ENCODE peak calls at places on chromosomes 3 and 15, in six cellular contexts. G, R, S, N, K and O are unnamed samples.

GRCh38 chr3:107817076-107817475 is 273.8 kb downstream of the CD47 start:
- DNase-seq in G (no peak), R (no peak), S (no peak), N (no peak), K (no peak), O (no peak)

GRCh38 chr15:65041787-65042186 is 3.4 kb upstream of the SLC51B start:
- DNase-seq in G (no peak), R (no peak), S (no peak), N (no peak), K (no peak), O (no peak)

GRCh38 chr3:174620855-174621457 is 238.2 kb upstream of the NAALADL2 start:
- DNase-seq in G (no peak), R (no peak), S (no peak), N (no peak), K (no peak), O (no peak)

GRCh38 chr3:71074416-71074815 is 509.1 kb downstream of the FOXP1 start:
- DNase-seq in G (no peak), R (no peak), S (no peak), N (peak), K (no peak), O (no peak)

GRCh38 chr3:37391679-37392078 is 217.3 kb upstream of the LRRFIP2 start:
- DNase-seq in G (no peak), R (no peak), S (no peak), N (no peak), K (no peak), O (no peak)

GRCh38 chr3:20673866-20674265 is 487.9 kb upstream of the SGO1 start:
- DNase-seq in G (no peak), R (no peak), S (no peak), N (peak), K (no peak), O (no peak)

GRCh38 chr3:54374214-54374855 is 252.0 kb downstream of the CACNA2D3 start:
- DNase-seq in G (peak), R (no peak), S (peak), N (peak), K (no peak), O (no peak)

GRCh38 chr3:125647318-125648014 is 52.2 kb upstream of the OSBPL11 start:
- DNase-seq in G (peak), R (no peak), S (no peak), N (no peak), K (peak), O (no peak)

GRCh38 chr3:46090161-46090591 is 62.9 kb upstream of the XCR1 start:
- DNase-seq in G (no peak), R (no peak), S (no peak), N (no peak), K (no peak), O (no peak)

GRCh38 chr15:101807345-101807945 is 4.1 kb downstream of the OR4F6 start:
- DNase-seq in G (no peak), R (no peak), S (no peak), N (no peak), K (no peak), O (no peak)

GRCh38 chr3:171806200-171807128 is 3.8 kb downstream of the PLD1 start:
- DNase-seq in G (no peak), R (no peak), S (peak), N (peak), K (no peak), O (peak)

GRCh38 chr15:45594835-45595530 is 7.8 kb downstream of the BLOC1S6 start:
- DNase-seq in G (no peak), R (no peak), S (no peak), N (no peak), K (peak), O (no peak)

GRCh38 chr3:60523536-60523935 is 727.7 kb downstream of the FHIT start:
- DNase-seq in G (no peak), R (no peak), S (no peak), N (no peak), K (no peak), O (no peak)

GRCh38 chr3:121961283-121961682 is 60.8 kb downstream of the ILDR1 start:
- DNase-seq in G (no peak), R (no peak), S (no peak), N (no peak), K (no peak), O (no peak)

GRCh38 chr15:71679223-71680078 is 130.9 kb upstream of the NR2E3 start:
- DNase-seq in G (peak), R (no peak), S (peak), N (no peak), K (no peak), O (no peak)

GRCh38 chr3:111709645-111710044 is 114.5 kb upstream of the ZBED2 start:
- DNase-seq in G (no peak), R (no peak), S (no peak), N (no peak), K (no peak), O (no peak)

GRCh38 chr15:61116830-61117229 is 112.3 kb downstream of the RORA start:
- DNase-seq in G (no peak), R (no peak), S (no peak), N (no peak), K (no peak), O (no peak)

GRCh38 chr3:135271562-135272290 is 476.7 kb downstream of the EPHB1 start:
- DNase-seq in G (peak), R (no peak), S (no peak), N (no peak), K (no peak), O (no peak)

GRCh38 chr15:47720555-47720954 is 3.2 kb downstream of the SEMA6D start:
- DNase-seq in G (no peak), R (no peak), S (no peak), N (no peak), K (no peak), O (no peak)

GRCh38 chr3:120568624-120569023 is 27.5 kb upstream of the NDUFB4 start:
- DNase-seq in G (no peak), R (no peak), S (no peak), N (no peak), K (no peak), O (no peak)

GRCh38 chr15:29035571-29036285 is 150.0 kb downstream of the APBA2 start:
- DNase-seq in G (no peak), R (no peak), S (no peak), N (no peak), K (no peak), O (no peak)

GRCh38 chr15:63948436-63948835 is 97.8 kb downstream of the DAPK2 start:
- DNase-seq in G (no peak), R (no peak), S (no peak), N (no peak), K (no peak), O (no peak)

GRCh38 chr3:143121240-143122088 is 1.9 kb downstream of the CHST2 start:
- DNase-seq in G (peak), R (no peak), S (no peak), N (peak), K (no peak), O (no peak)

GRCh38 chr15:84795186-84795585 is 22.0 kb upstream of the ALPK3 start:
- DNase-seq in G (no peak), R (no peak), S (no peak), N (no peak), K (no peak), O (no peak)

GRCh38 chr3:10771486-10772225 is 44.4 kb upstream of the SLC6A11 start:
- DNase-seq in G (no peak), R (no peak), S (no peak), N (no peak), K (no peak), O (no peak)

GRCh38 chr3:191158800-191159199 is 40.2 kb upstream of the OSTN start:
- DNase-seq in G (no peak), R (no peak), S (no peak), N (no peak), K (no peak), O (no peak)

GRCh38 chr3:11240496-11240895 is 31.7 kb upstream of the ATG7 start:
- DNase-seq in G (no peak), R (no peak), S (no peak), N (no peak), K (no peak), O (no peak)

GRCh38 chr3:192063570-192063969 is 602.6 kb downstream of the PYDC2 start:
- DNase-seq in G (peak), R (no peak), S (no peak), N (no peak), K (no peak), O (no peak)

GRCh38 chr15:58864602-58865419 is 68.7 kb downstream of the SLTM start:
- DNase-seq in G (peak), R (no peak), S (peak), N (no peak), K (no peak), O (no peak)

GRCh38 chr15:55289573-55290360 is at the start of gene RAB27A:
- DNase-seq in G (peak), R (no peak), S (peak), N (peak), K (peak), O (no peak)

GRCh38 chr3:46564190-46565112 is 1.7 kb downstream of the LRRC2 start:
- DNase-seq in G (no peak), R (no peak), S (no peak), N (no peak), K (no peak), O (no peak)

GRCh38 chr15:88661041-88661765 is 22.4 kb downstream of the ISG20 start:
- DNase-seq in G (no peak), R (no peak), S (no peak), N (no peak), K (no peak), O (no peak)

GRCh38 chr3:165713479-165713878 is 123.7 kb downstream of the BCHE start:
- DNase-seq in G (no peak), R (no peak), S (no peak), N (no peak), K (no peak), O (no peak)

GRCh38 chr3:194040501-194041273 is 95.3 kb upstream of the HES1 start:
- DNase-seq in G (no peak), R (no peak), S (no peak), N (no peak), K (no peak), O (no peak)

GRCh38 chr3:118472586-118472985 is 562.1 kb downstream of the IGSF11 start:
- DNase-seq in G (no peak), R (no peak), S (no peak), N (no peak), K (no peak), O (no peak)

GRCh38 chr15:35624881-35625280 is 78.9 kb upstream of the DPH6 start:
- DNase-seq in G (no peak), R (no peak), S (no peak), N (no peak), K (no peak), O (no peak)

GRCh38 chr3:5489536-5489935 is 302.0 kb downstream of the EDEM1 start:
- DNase-seq in G (no peak), R (no peak), S (no peak), N (no peak), K (no peak), O (no peak)

GRCh38 chr3:194522579-194523046 is 35.8 kb upstream of the ATP13A3 start:
- DNase-seq in G (no peak), R (no peak), S (no peak), N (no peak), K (no peak), O (no peak)

GRCh38 chr3:141844812-141845211 is 31.6 kb upstream of the ATP1B3 start:
- DNase-seq in G (no peak), R (no peak), S (no peak), N (no peak), K (no peak), O (no peak)

DNA sequence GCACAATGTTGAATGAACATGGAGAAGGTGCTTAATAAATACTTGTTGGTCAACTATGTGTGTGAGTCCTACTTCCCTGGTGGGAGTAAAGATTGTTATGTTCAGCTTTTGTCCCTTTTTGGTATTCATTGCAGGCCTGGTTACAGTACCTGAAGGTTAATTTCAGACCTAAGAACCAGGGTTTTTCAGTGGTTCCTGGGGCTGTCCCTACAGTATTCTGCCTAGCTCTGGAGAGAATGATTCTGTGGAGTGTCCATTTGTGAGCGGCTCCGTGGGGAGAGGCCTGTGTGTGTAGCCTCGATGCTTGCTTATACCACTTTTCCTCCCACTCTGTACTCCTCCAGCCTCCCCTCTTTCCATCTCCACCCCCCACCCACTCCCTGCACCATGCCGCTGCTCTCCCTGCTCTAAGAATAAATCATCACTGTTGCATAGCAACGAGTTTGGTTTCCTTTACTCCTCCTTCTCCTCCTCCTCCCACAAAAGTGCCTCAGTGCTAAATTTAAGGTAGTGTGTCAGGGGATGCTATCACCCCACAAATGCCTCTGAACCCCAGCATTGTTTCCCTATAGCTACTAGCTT is 150.6 kb upstream of the ROPN1 start:
- DNase-seq in G (no peak), R (no peak), S (no peak), N (no peak), K (no peak), O (no peak)
- TF ChIP-seq POLR2AphosphoS5 in G (no peak), R (no peak), S (no peak), N (no peak), K (no peak), O (no peak)

GRCh38 chr3:128195369-128195768 is 42.1 kb downstream of the EEFSEC start:
- DNase-seq in G (no peak), R (no peak), S (no peak), N (peak), K (no peak), O (no peak)
- TF ChIP-seq REST in G (no peak), R (no peak), S (no peak), N (no peak), K (no peak), O (no peak)

GRCh38 chr3:187808466-187809291 is 63.4 kb upstream of the BCL6 start:
- DNase-seq in G (peak), R (no peak), S (peak), N (no peak), K (no peak), O (no peak)
- TF ChIP-seq POLR2AphosphoS5 in G (no peak), R (no peak), S (no peak), N (no peak), K (no peak), O (no peak)

GRCh38 chr3:14440168-14440518 is 37.7 kb downstream of the SLC6A6 start:
- DNase-seq in G (no peak), R (no peak), S (no peak), N (no peak), K (no peak), O (no peak)
- TF ChIP-seq REST in G (no peak), R (no peak), S (no peak), N (no peak), K (no peak), O (no peak)

DNA sequence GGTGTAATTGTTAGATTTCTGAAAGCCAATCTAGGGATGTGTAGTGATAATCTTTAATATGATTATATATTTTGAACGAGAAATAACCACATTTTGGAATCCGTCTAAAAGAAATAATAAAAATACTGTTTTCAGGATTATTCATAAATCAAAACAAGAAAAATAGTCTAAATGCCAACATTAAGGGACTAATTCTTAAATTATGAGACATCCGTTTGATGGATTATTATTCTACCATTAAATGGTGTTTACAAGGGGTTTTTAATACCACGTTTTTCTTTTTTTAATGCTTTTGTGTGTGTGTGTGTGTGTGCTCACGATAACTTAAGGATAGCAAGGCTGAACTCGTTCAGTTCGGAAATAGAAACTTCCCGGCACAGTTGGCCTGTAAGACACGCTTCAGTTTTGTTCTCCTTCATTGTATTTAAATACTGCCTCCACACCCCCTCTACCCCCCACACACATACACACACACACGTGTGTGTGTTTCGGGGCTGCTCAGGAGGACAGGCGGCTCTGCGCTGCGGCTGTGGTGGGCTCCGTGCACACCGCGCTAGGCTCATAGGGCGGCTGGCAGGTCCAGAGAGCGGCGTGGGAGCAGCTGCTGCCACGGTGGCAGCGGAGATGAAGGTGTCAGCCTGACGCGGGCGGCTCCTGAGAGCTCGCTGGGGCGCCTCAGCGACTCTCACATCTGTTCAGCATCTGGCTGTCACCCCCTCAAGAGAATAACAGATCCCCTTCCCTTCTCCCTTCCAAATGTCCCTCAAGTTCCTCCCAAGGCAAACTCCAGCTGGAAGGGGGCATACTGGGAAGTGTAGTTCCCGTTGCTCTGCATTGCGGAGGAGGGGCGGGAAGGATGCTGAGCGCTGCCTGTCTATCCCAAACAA is 23.0 kb upstream of the ANP32A start:
- DNase-seq in G (peak), R (no peak), S (no peak), N (no peak), K (no peak), O (no peak)
- TF ChIP-seq POLR2AphosphoS5 in G (no peak), R (no peak), S (no peak), N (no peak), K (no peak), O (no peak)

DNA sequence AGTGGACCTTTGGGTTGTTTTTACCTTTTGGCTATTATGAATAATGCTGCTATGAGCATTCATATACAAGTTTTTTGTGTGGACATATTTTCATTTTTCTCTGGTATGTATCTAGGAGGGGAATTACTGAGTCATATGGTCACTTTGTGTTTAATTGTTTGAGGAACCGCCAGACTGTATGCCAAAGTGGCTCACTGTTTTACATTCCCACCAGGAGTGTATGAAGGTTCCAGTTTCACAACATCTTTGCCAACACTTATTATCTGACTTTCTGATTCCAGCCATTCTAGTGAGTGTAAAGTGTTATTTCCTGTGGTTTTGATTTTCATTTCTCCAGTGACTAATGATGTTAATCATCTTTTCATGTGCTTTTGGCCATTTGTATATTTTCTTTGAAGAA is 51.8 kb downstream of the CMTM7 start:
- DNase-seq in G (no peak), R (no peak), S (no peak), N (no peak), K (peak), O (no peak)
- TF ChIP-seq REST in G (no peak), R (no peak), S (no peak), N (no peak), K (no peak), O (no peak)

DNA sequence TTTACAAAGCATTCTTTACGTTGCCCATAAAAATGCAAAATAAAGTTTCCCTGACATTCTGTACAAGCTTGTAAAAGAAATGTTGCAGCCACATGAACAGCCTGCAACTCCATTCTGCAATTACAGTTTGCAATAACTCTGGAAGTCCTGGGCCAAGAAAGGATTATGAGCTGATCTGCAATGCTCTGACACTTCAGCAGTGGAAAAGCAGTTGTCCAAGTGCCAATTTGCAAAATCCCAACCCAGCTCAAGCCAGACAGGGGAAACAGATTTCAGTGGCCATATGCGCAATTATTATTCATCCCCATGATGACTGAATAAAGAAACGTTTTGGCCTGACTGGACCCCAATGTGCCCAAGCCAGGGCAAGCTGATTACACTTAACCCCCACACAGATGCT is 322.1 kb downstream of the MEX3B start:
- DNase-seq in G (no peak), R (no peak), S (no peak), N (no peak), K (no peak), O (no peak)
- TF ChIP-seq POLR2AphosphoS5 in G (no peak), R (no peak), S (no peak), N (no peak), K (no peak), O (no peak)

DNA sequence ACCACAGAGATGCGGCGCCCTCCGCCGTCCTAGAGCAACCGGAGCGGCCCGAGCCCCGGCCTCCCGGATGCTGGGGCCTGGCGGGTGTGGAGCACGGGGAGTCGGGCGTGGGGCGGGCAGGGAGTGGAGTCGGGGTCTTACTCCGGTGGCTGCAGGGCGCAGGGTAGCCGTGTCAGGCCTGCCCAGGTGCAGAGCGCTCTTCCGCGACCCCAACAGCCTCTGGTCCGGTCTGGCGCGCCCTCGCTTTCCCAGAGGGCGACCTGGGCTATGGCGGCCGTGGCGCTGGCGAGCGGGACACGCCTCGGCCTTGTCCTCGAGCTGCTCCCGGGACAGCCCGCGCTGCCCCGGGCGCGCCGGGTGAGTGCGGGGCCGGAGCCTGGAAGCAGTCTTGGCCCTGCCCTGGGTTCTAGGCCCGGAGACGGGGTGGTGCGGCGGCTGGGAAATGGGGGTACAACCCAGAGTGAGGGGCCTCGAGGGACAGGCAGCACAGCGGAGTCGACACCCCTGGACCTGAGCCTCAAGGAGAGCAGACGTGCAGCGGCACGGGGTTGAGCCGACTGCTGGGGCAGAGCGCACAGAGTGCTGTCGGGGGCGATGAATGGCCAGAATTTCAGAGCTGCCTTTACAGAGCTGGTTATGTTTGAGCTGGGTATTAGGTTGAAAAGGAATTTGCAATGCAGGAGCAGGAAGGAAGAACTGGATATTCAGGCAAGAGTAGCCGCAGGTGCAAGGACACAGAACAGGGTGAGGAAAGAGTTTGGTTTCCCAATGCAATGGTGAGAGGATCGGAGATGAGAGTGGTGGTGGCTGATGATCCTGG is at the start of gene ZNF662:
- DNase-seq in G (peak), R (no peak), S (no peak), N (no peak), K (no peak), O (no peak)
- TF ChIP-seq REST in G (no peak), R (no peak), S (no peak), N (no peak), K (no peak), O (no peak)

GRCh38 chr15:76951161-76951714 is 19.7 kb downstream of the RCN2 start:
- DNase-seq in G (no peak), R (no peak), S (no peak), N (no peak), K (no peak), O (no peak)
- TF ChIP-seq POLR2AphosphoS5 in G (no peak), R (no peak), S (no peak), N (no peak), K (no peak), O (no peak)

GRCh38 chr15:62119224-62119925 is 45.7 kb downstream of the C2CD4B start:
- DNase-seq in G (no peak), R (peak), S (peak), N (peak), K (peak), O (peak)
- TF ChIP-seq REST in G (no peak), R (no peak), S (no peak), N (no peak), K (no peak), O (no peak)